ENCODE peak calls at places on chromosomes 12 and 14, in ten cellular contexts. K is GM12878, P is A549, X is transverse colon, Y is tibial nerve, D is sigmoid colon, A is ovary, V is suprapubic skin, T is SK-N-SH, F is upper lobe of left lung. Z is an unnamed sample.

GRCh38 chr14:88380405-88380804 is 5.1 kb upstream of the SPATA7 start:
- DNase-seq in X (no peak), T (peak; percentile 22), A (no peak), D (no peak), V (no peak), K (no peak), P (peak; percentile 12), F (no peak), Y (no peak), Z (no peak)

GRCh38 chr14:93092606-93093556 is 22.8 kb downstream of the ITPK1 start:
- DNase-seq in T (no peak), K (no peak), X (no peak), Y (no peak), P (no peak), A (no peak), V (no peak), D (no peak), F (no peak), Z (no peak)

GRCh38 chr12:53560912-53561589 is 53.8 kb upstream of the NPFF start:
- DNase-seq in P (no peak), K (no peak), Y (no peak), D (no peak), T (no peak), X (no peak), A (no peak), V (no peak), F (no peak), Z (no peak)

GRCh38 chr14:96925422-96925821 is 128.2 kb downstream of the VRK1 start:
- DNase-seq in P (no peak), V (no peak), D (no peak), K (no peak), F (no peak), T (peak; percentile 68), Y (no peak), A (no peak), X (no peak), Z (no peak)

GRCh38 chr14:102666635-102667034 is 74.2 kb downstream of the RCOR1 start:
- DNase-seq in X (no peak), F (no peak), A (no peak), P (no peak), D (no peak), V (no peak), K (no peak), Y (no peak), T (no peak), Z (no peak)

GRCh38 chr12:75890141-75890540 is 141.4 kb downstream of the PHLDA1 start:
- DNase-seq in Y (no peak), T (no peak), D (no peak), A (no peak), X (no peak), V (no peak), F (no peak), K (no peak), P (no peak), Z (no peak)

GRCh38 chr14:95531473-95531872 is 3.4 kb upstream of the GLRX5 start:
- DNase-seq in Y (no peak), D (no peak), T (no peak), P (no peak), A (no peak), F (no peak), X (no peak), K (no peak), V (no peak), Z (no peak)

GRCh38 chr12:106897082-106897481 is 58.6 kb upstream of the TMEM263 start:
- DNase-seq in A (no peak), F (no peak), T (peak; percentile 31), K (no peak), V (no peak), X (no peak), Y (no peak), P (no peak), D (no peak), Z (no peak)

GRCh38 chr12:108807996-108808725 is 49.2 kb downstream of the SSH1 start:
- DNase-seq in P (no peak), A (no peak), D (no peak), Y (no peak), T (no peak), K (no peak), X (no peak), F (no peak), V (no peak), Z (no peak)

GRCh38 chr12:109115404-109115757 is 1.0 kb upstream of the ACACB start:
- DNase-seq in V (no peak), F (no peak), Y (no peak), K (no peak), A (no peak), T (no peak), D (no peak), P (no peak), X (no peak), Z (no peak)

GRCh38 chr14:28308727-28309126 is 457.9 kb upstream of the FOXG1 start:
- DNase-seq in F (no peak), P (no peak), V (no peak), X (no peak), T (no peak), K (no peak), Y (no peak), A (no peak), D (no peak), Z (no peak)

GRCh38 chr12:46650688-46651087 is 175.1 kb downstream of the SLC38A4 start:
- DNase-seq in F (no peak), P (no peak), X (no peak), A (no peak), D (no peak), T (no peak), K (no peak), V (no peak), Y (no peak), Z (no peak)

GRCh38 chr12:50070314-50071060 is 13.1 kb downstream of the ASIC1 start:
- DNase-seq in V (peak; percentile 89), A (peak; percentile 84), Y (peak; percentile 78), T (peak; percentile 85), K (no peak), F (no peak), D (peak; percentile 93), X (peak; percentile 86), P (peak; percentile 71), Z (peak; percentile 83)

DNA sequence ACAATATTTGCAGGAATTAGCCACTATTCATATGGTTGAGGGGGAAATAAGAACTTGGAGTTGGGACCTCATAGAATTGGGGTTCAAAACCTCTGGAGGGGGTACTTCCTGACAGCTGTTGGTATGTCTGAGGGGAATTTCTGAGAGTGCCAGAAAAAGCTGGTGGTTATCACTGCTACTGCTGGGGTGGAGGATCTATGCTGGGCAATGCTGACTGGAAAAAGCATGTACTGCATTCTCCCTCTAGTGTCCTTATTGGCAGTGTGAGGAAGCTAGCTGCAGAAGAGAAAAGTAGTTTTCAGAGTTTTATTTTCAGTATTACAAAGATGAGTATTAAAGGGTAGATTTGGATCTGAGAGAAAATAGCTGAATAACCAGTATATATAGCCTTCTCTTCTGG is 88.8 kb downstream of the FUT8 start:
- DNase-seq in K (peak; percentile 51), P (no peak), F (no peak), T (no peak), A (no peak), Y (no peak), D (no peak), X (no peak), V (no peak), Z (no peak)
- TF ChIP-seq CTCF in K (peak; percentile 36), P (no peak), F (no peak), T (no peak), A (no peak), Y (no peak), D (no peak), X (no peak), V (no peak), Z (no peak)

GRCh38 chr14:37172024-37172869 is at the start of gene SLC25A21:
- DNase-seq in Y (peak; percentile 46), X (peak; percentile 68), A (peak; percentile 77), D (peak; percentile 87), V (peak; percentile 66), T (no peak), P (peak; percentile 90), K (no peak), F (peak; percentile 93), Z (peak; percentile 77)
- TF ChIP-seq EP300 in Y (no peak), X (no peak), A (no peak), D (no peak), V (no peak), T (no peak), P (no peak), K (no peak), F (no peak), Z (no peak)

DNA sequence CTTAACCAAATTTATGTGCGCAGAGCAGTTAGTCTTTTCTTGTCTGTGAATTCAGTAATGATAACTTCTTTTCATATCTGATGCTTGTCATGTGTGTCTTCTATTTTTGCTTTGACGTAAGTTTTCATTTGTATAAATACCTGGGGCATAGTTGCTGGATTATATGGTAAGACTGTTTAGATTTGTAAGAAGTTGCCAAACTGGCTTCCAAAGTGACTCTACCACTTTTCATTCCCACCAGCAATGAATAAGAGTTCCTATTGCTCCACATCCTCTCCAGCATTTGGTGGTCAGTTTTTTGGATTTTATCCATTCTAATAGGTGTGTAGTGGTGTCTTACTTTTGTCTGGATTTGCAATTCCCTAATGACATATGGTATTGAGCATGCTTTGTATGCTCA is 8.9 kb downstream of the ZNF268 start:
- DNase-seq in F (no peak), P (no peak), V (no peak), D (no peak), Y (no peak), X (no peak), K (no peak), T (no peak), A (no peak), Z (no peak)
- H3K9me3 ChIP-seq in F (peaks cover 100% of the 10 kb centered on the region), P (peaks cover 98% of the 10 kb centered on the region), V (peaks cover 87% of the 10 kb centered on the region), D (peaks cover 83% of the 10 kb centered on the region), Y (peaks cover 97% of the 10 kb centered on the region), X (peaks cover 100% of the 10 kb centered on the region), K (peaks cover 50% of the 10 kb centered on the region), T (peaks cover 19% of the 10 kb centered on the region), A (peaks cover 91% of the 10 kb centered on the region), Z (peaks cover 98% of the 10 kb centered on the region)

GRCh38 chr12:85949253-85949652 is 75.2 kb downstream of the NTS start:
- DNase-seq in A (no peak), F (no peak), X (no peak), T (no peak), D (no peak), V (no peak), P (no peak), Y (no peak), K (no peak), Z (no peak)

GRCh38 chr12:85951823-85952222 is 77.7 kb downstream of the NTS start:
- DNase-seq in V (no peak), A (no peak), F (no peak), Y (no peak), P (no peak), X (no peak), K (no peak), T (peak; percentile 3), D (no peak), Z (no peak)

GRCh38 chr12:85947286-85947685 is 73.2 kb downstream of the NTS start:
- DNase-seq in K (no peak), T (no peak), P (no peak), D (no peak), A (no peak), Y (no peak), F (no peak), X (no peak), V (no peak), Z (no peak)

DNA sequence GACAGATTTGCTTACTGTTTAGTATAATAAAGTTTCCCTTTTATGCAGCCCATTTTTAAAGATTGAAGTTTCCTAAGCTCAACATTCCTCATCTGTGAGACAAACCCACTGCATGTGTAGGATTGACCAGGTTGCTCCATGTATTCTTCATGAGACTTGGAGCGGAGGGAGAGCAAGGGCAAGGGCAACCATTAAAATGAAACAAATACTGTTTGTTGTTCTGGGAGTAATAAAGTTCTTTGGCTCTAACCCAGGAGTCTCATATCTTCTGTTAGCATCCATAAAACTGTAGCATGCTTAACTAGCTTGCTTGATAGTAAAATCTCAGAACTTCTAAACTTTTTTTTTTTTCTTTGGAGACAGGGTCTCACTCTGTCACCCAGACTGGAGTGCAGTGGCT is 74.2 kb downstream of the NTS start:
- DNase-seq in K (no peak), A (no peak), Y (no peak), V (no peak), T (no peak), X (no peak), F (no peak), D (no peak), P (no peak), Z (no peak)
- TF ChIP-seq CTCF in K (no peak), A (no peak), Y (no peak), V (no peak), T (no peak), X (no peak), F (no peak), D (no peak), P (no peak), Z (no peak)

Z was measured in stomach.